ENCODE peak calls at places on chromosome 19, in seven cellular contexts. A is effector memory CD4-positive, alpha-beta T cell; M is neural progenitor cell; X is PC-3; B is stomach; D is GM12865; Y is MM.1S. J is an unnamed sample.

GRCh38 chr19:27851002-27851481 is 1361.9 kb downstream of the UQCRFS1 start:
- DNase-seq in A (no peak), M (no peak), X (no peak), B (no peak), D (no peak), Y (no peak), J (no peak)

GRCh38 chr19:29031216-29031615 is 181.7 kb downstream of the UQCRFS1 start:
- DNase-seq in A (no peak), M (no peak), X (no peak), B (no peak), D (no peak), Y (no peak), J (no peak)

GRCh38 chr19:2354670-2355069 is 5.4 kb upstream of the TMPRSS9 start:
- DNase-seq in A (no peak), M (no peak), X (no peak), B (no peak), D (no peak), Y (no peak), J (no peak)

GRCh38 chr19:1259873-1260748 is 9.0 kb upstream of the CIRBP start:
- DNase-seq in A (peak; percentile 51), M (peak; percentile 37), X (no peak), B (no peak), D (peak; percentile 71), Y (no peak), J (no peak)

GRCh38 chr19:19860756-19861390 is 4.8 kb upstream of the ZNF253 start:
- DNase-seq in A (no peak), M (peak; percentile 75), X (no peak), B (no peak), D (no peak), Y (peak; percentile 10), J (no peak)

GRCh38 chr19:18282021-18282787 is 782 bp upstream of the JUND start:
- DNase-seq in A (no peak), M (peak; percentile 21), X (peak; percentile 39), B (no peak), D (peak; percentile 68), Y (no peak), J (no peak)

GRCh38 chr19:2014731-2015610 is 543 bp downstream of the BTBD2 start:
- DNase-seq in A (no peak), M (peak; percentile 85), X (no peak), B (no peak), D (peak; percentile 54), Y (peak; percentile 36), J (no peak)

GRCh38 chr19:49335071-49335783 is at the start of gene CD37:
- DNase-seq in A (no peak), M (no peak), X (no peak), B (peak; percentile 33), D (peak; percentile 80), Y (no peak), J (no peak)

GRCh38 chr19:57850553-57851017 is 926 bp downstream of the ZNF587 start:
- DNase-seq in A (no peak), M (peak; percentile 56), X (peak; percentile 73), B (peak; percentile 56), D (peak; percentile 65), Y (no peak), J (no peak)

GRCh38 chr19:41030651-41031050 is 39.6 kb downstream of the CYP2B6 start:
- DNase-seq in A (no peak), M (no peak), X (no peak), B (no peak), D (no peak), Y (no peak), J (no peak)

DNA sequence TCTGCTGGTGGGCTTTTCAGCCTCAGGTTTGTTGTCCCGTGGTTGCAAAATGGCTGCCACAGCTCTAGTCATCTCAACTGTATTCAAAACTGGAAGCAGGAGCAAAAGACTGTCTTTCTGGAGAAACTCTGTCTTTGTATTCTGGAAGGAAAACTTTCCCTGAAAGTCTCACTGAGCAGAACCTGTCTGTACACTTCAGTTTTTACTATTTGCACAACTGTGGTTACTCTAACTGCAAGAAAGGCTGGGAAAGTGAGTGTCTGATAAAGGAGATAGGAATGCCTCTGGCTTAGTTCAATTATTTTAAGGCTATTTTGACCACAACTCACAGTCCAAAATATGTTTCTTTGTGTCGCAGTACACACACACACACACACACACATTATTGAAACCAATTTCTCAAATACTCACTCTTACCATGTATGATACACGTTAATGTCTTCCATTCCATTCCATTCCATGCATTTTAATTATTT is 49.7 kb upstream of the EHD2 start:
- DNase-seq in A (no peak), M (no peak), X (peak; percentile 89), B (no peak), D (no peak), Y (no peak), J (no peak)
- H3K4me3 ChIP-seq in A (no peak overlapping the region), M (no peak overlapping the region), X (peak overlapping the region; percentile 53), B (no peak overlapping the region), D (no peak overlapping the region), Y (no peak overlapping the region), J (no peak overlapping the region)

GRCh38 chr19:42403586-42403985 is 13.5 kb upstream of the CNFN start:
- DNase-seq in A (no peak), M (no peak), X (no peak), B (no peak), D (no peak), Y (no peak), J (no peak)

GRCh38 chr19:42400404-42400803 is 10.3 kb upstream of the CNFN start:
- DNase-seq in A (no peak), M (no peak), X (no peak), B (no peak), D (no peak), Y (no peak), J (no peak)

GRCh38 chr19:42406111-42406510 is 16.0 kb upstream of the CNFN start:
- DNase-seq in A (no peak), M (no peak), X (no peak), B (no peak), D (no peak), Y (no peak), J (no peak)

GRCh38 chr19:42401365-42402303 is 11.5 kb upstream of the CNFN start:
- DNase-seq in A (peak; percentile 58), M (peak; percentile 90), X (peak; percentile 77), B (peak; percentile 80), D (peak; percentile 79), Y (peak; percentile 51), J (peak; percentile 69)

DNA sequence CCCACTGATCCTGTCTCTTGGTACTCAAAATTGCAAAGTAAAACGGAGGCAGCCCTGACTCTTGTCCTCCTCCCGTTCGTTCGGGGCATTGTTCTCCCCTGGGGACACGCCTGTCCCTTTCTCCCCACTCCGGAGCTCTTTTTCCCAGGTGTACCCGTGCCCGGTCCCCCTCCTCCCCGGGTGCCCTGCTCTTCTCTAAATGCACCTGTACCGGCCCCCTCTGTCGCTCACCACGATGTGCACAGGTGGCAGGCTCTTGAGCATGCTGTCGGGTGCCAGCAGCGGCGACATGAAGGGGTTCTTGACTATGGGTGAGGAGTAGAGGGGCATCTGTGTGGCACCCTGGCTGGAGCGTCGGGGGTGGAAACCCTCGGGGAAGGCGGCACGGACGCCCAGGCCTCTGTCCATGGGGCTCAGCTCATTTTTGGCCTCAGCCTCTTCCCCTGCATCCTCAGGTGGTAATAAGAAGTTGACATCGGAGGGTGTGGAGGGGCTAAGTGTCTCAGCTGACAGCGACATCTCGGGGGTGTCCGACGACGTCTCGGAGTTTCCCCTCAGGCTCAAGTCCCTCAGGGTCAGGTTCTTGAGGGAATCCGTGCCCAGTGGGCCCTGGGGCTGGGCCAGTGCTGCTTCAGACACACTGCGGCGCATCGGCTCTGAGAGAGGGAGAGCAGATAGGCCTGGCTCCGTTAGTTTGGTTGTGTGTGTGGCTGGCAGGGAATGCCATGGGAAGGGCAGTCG is 12.4 kb upstream of the CNFN start:
- DNase-seq in A (no peak), M (peak; percentile 32), X (no peak), B (no peak), D (no peak), Y (no peak), J (no peak)
- H3K4me3 ChIP-seq in A (peak overlapping the region; percentile 68), M (peak overlapping the region; percentile 70), X (peak overlapping the region; percentile 80), B (peak overlapping the region; percentile 67), D (no peak overlapping the region), Y (no peak overlapping the region), J (peak overlapping the region; percentile 59)

DNA sequence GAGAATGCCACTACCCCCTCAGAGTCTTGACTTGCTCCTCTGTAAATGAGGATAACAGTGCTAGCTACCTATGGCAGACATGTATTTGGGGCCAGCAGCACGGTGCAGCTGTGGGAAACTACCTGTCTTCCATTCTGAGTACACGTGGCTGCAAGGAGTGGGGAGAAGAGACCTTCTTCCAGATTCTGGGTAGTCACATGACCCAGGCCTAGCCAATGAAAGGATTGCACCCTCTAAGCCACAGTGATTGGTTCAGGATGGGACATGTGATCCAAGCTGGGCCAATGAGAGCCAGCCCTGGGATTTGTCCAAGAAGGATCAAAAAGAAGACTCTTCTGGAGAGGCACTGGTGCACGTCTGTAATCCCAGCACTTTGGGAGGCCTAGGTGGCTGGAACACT is 5.5 kb downstream of the ZNRF4 start:
- DNase-seq in A (no peak), M (no peak), X (no peak), B (no peak), D (no peak), Y (no peak), J (peak; percentile 8)
- H3K4me3 ChIP-seq in A (no peak overlapping the region), M (no peak overlapping the region), X (no peak overlapping the region), B (no peak overlapping the region), D (no peak overlapping the region), Y (no peak overlapping the region), J (no peak overlapping the region)

GRCh38 chr19:4327877-4328242 is 10.8 kb downstream of the STAP2 start:
- DNase-seq in A (no peak), M (no peak), X (no peak), B (no peak), D (no peak), Y (no peak), J (no peak)
- H3K4me3 ChIP-seq in A (peak overlapping the region; percentile 45), M (peak overlapping the region; percentile 48), X (no peak overlapping the region), B (peak overlapping the region; percentile 28), D (peak overlapping the region; percentile 3), Y (peak overlapping the region; percentile 45), J (peak overlapping the region; percentile 52)

DNA sequence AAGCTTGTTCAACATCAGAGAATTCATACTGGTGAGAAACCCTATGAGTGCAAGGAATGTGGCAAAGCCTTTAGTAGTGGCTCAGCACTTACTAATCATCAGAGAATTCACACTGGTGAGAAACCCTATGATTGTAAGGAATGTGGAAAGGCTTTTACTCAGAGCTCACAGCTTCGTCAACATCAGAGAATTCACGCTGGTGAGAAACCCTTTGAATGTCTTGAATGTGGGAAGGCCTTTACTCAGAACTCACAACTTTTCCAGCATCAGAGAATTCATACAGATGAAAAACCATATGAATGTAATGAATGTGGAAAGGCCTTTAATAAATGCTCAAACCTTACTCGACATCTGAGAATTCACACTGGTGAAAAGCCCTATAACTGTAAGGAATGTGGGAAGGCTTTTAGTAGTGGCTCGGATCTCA is 25.2 kb downstream of the ZNF383 start:
- DNase-seq in A (no peak), M (no peak), X (no peak), B (no peak), D (no peak), Y (no peak), J (no peak)
- H3K4me3 ChIP-seq in A (no peak overlapping the region), M (no peak overlapping the region), X (no peak overlapping the region), B (no peak overlapping the region), D (no peak overlapping the region), Y (no peak overlapping the region), J (no peak overlapping the region)

DNA sequence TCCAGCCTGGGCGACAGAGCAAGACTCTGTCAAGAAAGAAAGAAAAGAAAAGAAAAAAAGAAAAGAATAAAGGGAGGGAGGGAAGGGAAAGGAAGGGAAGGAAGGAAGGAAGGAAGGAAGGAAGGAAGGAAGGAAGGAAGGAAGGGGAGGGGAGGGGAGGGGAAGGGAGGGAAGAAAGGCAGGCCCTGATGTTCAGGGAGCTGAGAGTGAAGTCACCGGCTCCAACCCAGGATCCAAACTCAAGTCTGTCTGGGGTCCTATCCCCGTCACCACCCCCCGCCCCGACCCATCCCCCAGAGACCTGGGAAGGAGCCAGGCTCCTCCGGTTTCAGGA is 5.8 kb upstream of the RDH13 start:
- DNase-seq in A (no peak), M (no peak), X (no peak), B (no peak), D (no peak), Y (no peak), J (no peak)
- H3K4me3 ChIP-seq in A (no peak overlapping the region), M (peak overlapping the region; percentile 28), X (peak overlapping the region; percentile 64), B (peak overlapping the region; percentile 5), D (no peak overlapping the region), Y (peak overlapping the region; percentile 69), J (no peak overlapping the region)

J was measured in Jurkat, Clone E6-1.